ENCODE peak calls at places on chromosomes 1 and 21, in five cellular contexts. One of them, this sample, is unnamed.

GRCh38 chr1:50352428-50352827 is 70.8 kb downstream of the DMRTA2 start:
- DNase-seq in NCI-H2081: no peak
- DNase-seq in NCI-H510A treated with DMSO at 0.1 percent for 48 hours: no peak
- DNase-seq in RWPE1: no peak
- DNase-seq in nephron progenitor cell: no peak
- DNase-seq in this sample: no peak

GRCh38 chr1:179921981-179922380 is 32.6 kb upstream of the CEP350 start:
- DNase-seq in RWPE1: no peak
- DNase-seq in NCI-H510A treated with DMSO at 0.1 percent for 48 hours: no peak
- DNase-seq in NCI-H2081: no peak
- DNase-seq in nephron progenitor cell: no peak
- DNase-seq in this sample: no peak

GRCh38 chr1:193264313-193265065 is 78.1 kb upstream of the B3GALT2 start:
- DNase-seq in nephron progenitor cell: no peak
- DNase-seq in NCI-H510A treated with DMSO at 0.1 percent for 48 hours: no peak
- DNase-seq in RWPE1: no peak
- DNase-seq in NCI-H2081: no peak
- DNase-seq in this sample: no peak

GRCh38 chr1:94396356-94396755 is 21.8 kb upstream of the ABCD3 start:
- DNase-seq in RWPE1: no peak
- DNase-seq in NCI-H510A treated with DMSO at 0.1 percent for 48 hours: no peak
- DNase-seq in NCI-H2081: no peak
- DNase-seq in nephron progenitor cell: peak; percentile 9
- DNase-seq in this sample: peak; percentile 30

GRCh38 chr1:116834605-116835004 is 75.1 kb upstream of the PTGFRN start:
- DNase-seq in NCI-H510A treated with DMSO at 0.1 percent for 48 hours: no peak
- DNase-seq in nephron progenitor cell: no peak
- DNase-seq in RWPE1: no peak
- DNase-seq in NCI-H2081: no peak
- DNase-seq in this sample: no peak

GRCh38 chr1:33152685-33153432 is 29.0 kb downstream of the TRIM62 start:
- DNase-seq in nephron progenitor cell: peak; percentile 53
- DNase-seq in RWPE1: no peak
- DNase-seq in NCI-H510A treated with DMSO at 0.1 percent for 48 hours: no peak
- DNase-seq in NCI-H2081: peak; percentile 77
- DNase-seq in this sample: peak; percentile 98

GRCh38 chr21:42222386-42222785 is 3.4 kb downstream of the ABCG1 start:
- DNase-seq in NCI-H510A treated with DMSO at 0.1 percent for 48 hours: no peak
- DNase-seq in nephron progenitor cell: no peak
- DNase-seq in RWPE1: no peak
- DNase-seq in NCI-H2081: no peak
- DNase-seq in this sample: no peak

GRCh38 chr1:162033445-162033844 is 9.8 kb upstream of the OLFML2B start:
- DNase-seq in NCI-H510A treated with DMSO at 0.1 percent for 48 hours: no peak
- DNase-seq in RWPE1: no peak
- DNase-seq in NCI-H2081: no peak
- DNase-seq in nephron progenitor cell: no peak
- DNase-seq in this sample: no peak

GRCh38 chr1:30596470-30596869 is 126.9 kb downstream of the MATN1 start:
- DNase-seq in NCI-H510A treated with DMSO at 0.1 percent for 48 hours: no peak
- DNase-seq in RWPE1: no peak
- DNase-seq in NCI-H2081: no peak
- DNase-seq in nephron progenitor cell: no peak
- DNase-seq in this sample: no peak

GRCh38 chr21:17786219-17787181 is 32.7 kb downstream of the C21orf91 start:
- DNase-seq in RWPE1: no peak
- DNase-seq in nephron progenitor cell: no peak
- DNase-seq in NCI-H2081: no peak
- DNase-seq in NCI-H510A treated with DMSO at 0.1 percent for 48 hours: no peak
- DNase-seq in this sample: no peak

GRCh38 chr1:89724369-89725015 is 91.6 kb downstream of the LRRC8C start:
- DNase-seq in NCI-H510A treated with DMSO at 0.1 percent for 48 hours: no peak
- DNase-seq in RWPE1: peak; percentile 57
- DNase-seq in NCI-H2081: no peak
- DNase-seq in nephron progenitor cell: no peak
- DNase-seq in this sample: no peak

This sample was measured in glutamatergic neuron.